ENCODE peak calls at places on chromosomes 16 and 17, in eight cellular contexts. One of them, this sample, is unnamed.

GRCh38 chr16:88350922-88351321 is 31.8 kb upstream of the ZNF469 start:
- DNase-seq in esophagus squamous epithelium: no peak
- DNase-seq in cardiac fibroblast: no peak
- DNase-seq in prostate gland: no peak
- DNase-seq in cardiac muscle cell: no peak
- DNase-seq in CD8-positive, alpha-beta memory T cell: no peak
- DNase-seq in HEK293T: no peak
- DNase-seq in activated CD4-positive, alpha-beta T cell treated with anti-CD3 and anti-CD28 coated beads, Interleukin-2, amount 50 U/mL, for 1 hour: no peak
- DNase-seq in this sample: no peak

GRCh38 chr16:30444231-30445148 is 1.2 kb downstream of the SEPHS2 start:
- DNase-seq in cardiac fibroblast: no peak
- DNase-seq in CD8-positive, alpha-beta memory T cell: no peak
- DNase-seq in esophagus squamous epithelium: no peak
- DNase-seq in HEK293T: no peak
- DNase-seq in activated CD4-positive, alpha-beta T cell treated with anti-CD3 and anti-CD28 coated beads, Interleukin-2, amount 50 U/mL, for 1 hour: no peak
- DNase-seq in prostate gland: no peak
- DNase-seq in cardiac muscle cell: no peak
- DNase-seq in this sample: no peak

GRCh38 chr16:75229172-75230031 is 10.6 kb downstream of the CTRB1 start:
- DNase-seq in HEK293T: no peak
- DNase-seq in esophagus squamous epithelium: no peak
- DNase-seq in cardiac muscle cell: no peak
- DNase-seq in prostate gland: no peak
- DNase-seq in activated CD4-positive, alpha-beta T cell treated with anti-CD3 and anti-CD28 coated beads, Interleukin-2, amount 50 U/mL, for 1 hour: no peak
- DNase-seq in cardiac fibroblast: no peak
- DNase-seq in CD8-positive, alpha-beta memory T cell: no peak
- DNase-seq in this sample: no peak

GRCh38 chr17:4161179-4161559 is 18.2 kb downstream of the CYB5D2 start:
- DNase-seq in esophagus squamous epithelium: no peak
- DNase-seq in CD8-positive, alpha-beta memory T cell: no peak
- DNase-seq in prostate gland: peak
- DNase-seq in activated CD4-positive, alpha-beta T cell treated with anti-CD3 and anti-CD28 coated beads, Interleukin-2, amount 50 U/mL, for 1 hour: no peak
- DNase-seq in HEK293T: peak
- DNase-seq in cardiac fibroblast: peak
- DNase-seq in cardiac muscle cell: peak
- DNase-seq in this sample: no peak

GRCh38 chr16:52050418-52050817 is 496.5 kb downstream of the TOX3 start:
- DNase-seq in cardiac muscle cell: no peak
- DNase-seq in activated CD4-positive, alpha-beta T cell treated with anti-CD3 and anti-CD28 coated beads, Interleukin-2, amount 50 U/mL, for 1 hour: no peak
- DNase-seq in CD8-positive, alpha-beta memory T cell: no peak
- DNase-seq in cardiac fibroblast: no peak
- DNase-seq in prostate gland: no peak
- DNase-seq in esophagus squamous epithelium: no peak
- DNase-seq in HEK293T: no peak
- DNase-seq in this sample: no peak

GRCh38 chr16:49620158-49620867 is 235.6 kb downstream of the ZNF423 start:
- DNase-seq in esophagus squamous epithelium: no peak
- DNase-seq in cardiac fibroblast: peak
- DNase-seq in CD8-positive, alpha-beta memory T cell: no peak
- DNase-seq in HEK293T: no peak
- DNase-seq in cardiac muscle cell: peak
- DNase-seq in activated CD4-positive, alpha-beta T cell treated with anti-CD3 and anti-CD28 coated beads, Interleukin-2, amount 50 U/mL, for 1 hour: no peak
- DNase-seq in prostate gland: no peak
- DNase-seq in this sample: no peak

GRCh38 chr17:27530791-27531391 is 74.6 kb downstream of the KSR1 start:
- DNase-seq in CD8-positive, alpha-beta memory T cell: no peak
- DNase-seq in cardiac fibroblast: peak
- DNase-seq in prostate gland: no peak
- DNase-seq in cardiac muscle cell: peak
- DNase-seq in esophagus squamous epithelium: no peak
- DNase-seq in HEK293T: no peak
- DNase-seq in activated CD4-positive, alpha-beta T cell treated with anti-CD3 and anti-CD28 coated beads, Interleukin-2, amount 50 U/mL, for 1 hour: no peak
- DNase-seq in this sample: no peak

GRCh38 chr17:45438931-45439610 is 6.4 kb upstream of the ARHGAP27 start:
- DNase-seq in activated CD4-positive, alpha-beta T cell treated with anti-CD3 and anti-CD28 coated beads, Interleukin-2, amount 50 U/mL, for 1 hour: no peak
- DNase-seq in cardiac muscle cell: no peak
- DNase-seq in prostate gland: no peak
- DNase-seq in CD8-positive, alpha-beta memory T cell: no peak
- DNase-seq in cardiac fibroblast: no peak
- DNase-seq in HEK293T: no peak
- DNase-seq in esophagus squamous epithelium: no peak
- DNase-seq in this sample: no peak

GRCh38 chr17:42980766-42981397 is 517 bp downstream of the RUNDC1 start:
- DNase-seq in cardiac fibroblast: peak
- DNase-seq in HEK293T: peak
- DNase-seq in CD8-positive, alpha-beta memory T cell: peak
- DNase-seq in prostate gland: peak
- DNase-seq in esophagus squamous epithelium: no peak
- DNase-seq in activated CD4-positive, alpha-beta T cell treated with anti-CD3 and anti-CD28 coated beads, Interleukin-2, amount 50 U/mL, for 1 hour: peak
- DNase-seq in cardiac muscle cell: peak
- DNase-seq in this sample: peak

GRCh38 chr16:4110065-4110464 is 6.2 kb downstream of the ADCY9 start:
- DNase-seq in prostate gland: no peak
- DNase-seq in cardiac fibroblast: no peak
- DNase-seq in esophagus squamous epithelium: no peak
- DNase-seq in cardiac muscle cell: no peak
- DNase-seq in activated CD4-positive, alpha-beta T cell treated with anti-CD3 and anti-CD28 coated beads, Interleukin-2, amount 50 U/mL, for 1 hour: no peak
- DNase-seq in CD8-positive, alpha-beta memory T cell: no peak
- DNase-seq in HEK293T: no peak
- DNase-seq in this sample: no peak

GRCh38 chr16:55149622-55150021 is 174.4 kb upstream of the IRX6 start:
- DNase-seq in cardiac muscle cell: no peak
- DNase-seq in prostate gland: no peak
- DNase-seq in esophagus squamous epithelium: no peak
- DNase-seq in HEK293T: no peak
- DNase-seq in activated CD4-positive, alpha-beta T cell treated with anti-CD3 and anti-CD28 coated beads, Interleukin-2, amount 50 U/mL, for 1 hour: no peak
- DNase-seq in CD8-positive, alpha-beta memory T cell: no peak
- DNase-seq in cardiac fibroblast: no peak
- DNase-seq in this sample: no peak

GRCh38 chr17:44830359-44831269 is 527 bp upstream of the GJC1 start:
- DNase-seq in CD8-positive, alpha-beta memory T cell: peak
- DNase-seq in activated CD4-positive, alpha-beta T cell treated with anti-CD3 and anti-CD28 coated beads, Interleukin-2, amount 50 U/mL, for 1 hour: peak
- DNase-seq in HEK293T: peak
- DNase-seq in esophagus squamous epithelium: no peak
- DNase-seq in cardiac muscle cell: peak
- DNase-seq in cardiac fibroblast: peak
- DNase-seq in prostate gland: no peak
- DNase-seq in this sample: no peak

GRCh38 chr17:58105093-58105492 is 21.9 kb downstream of the DYNLL2 start:
- DNase-seq in CD8-positive, alpha-beta memory T cell: no peak
- DNase-seq in esophagus squamous epithelium: no peak
- DNase-seq in cardiac fibroblast: no peak
- DNase-seq in cardiac muscle cell: no peak
- DNase-seq in activated CD4-positive, alpha-beta T cell treated with anti-CD3 and anti-CD28 coated beads, Interleukin-2, amount 50 U/mL, for 1 hour: no peak
- DNase-seq in prostate gland: no peak
- DNase-seq in HEK293T: no peak
- DNase-seq in this sample: no peak

GRCh38 chr17:68289936-68290267 is 1.0 kb downstream of the SLC16A6 start:
- DNase-seq in HEK293T: no peak
- DNase-seq in CD8-positive, alpha-beta memory T cell: no peak
- DNase-seq in esophagus squamous epithelium: no peak
- DNase-seq in cardiac fibroblast: no peak
- DNase-seq in prostate gland: no peak
- DNase-seq in activated CD4-positive, alpha-beta T cell treated with anti-CD3 and anti-CD28 coated beads, Interleukin-2, amount 50 U/mL, for 1 hour: peak
- DNase-seq in cardiac muscle cell: no peak
- DNase-seq in this sample: no peak

GRCh38 chr16:66695935-66696668 is 441 bp downstream of the CMTM4 start:
- DNase-seq in CD8-positive, alpha-beta memory T cell: no peak
- DNase-seq in HEK293T: no peak
- DNase-seq in esophagus squamous epithelium: no peak
- DNase-seq in prostate gland: peak
- DNase-seq in cardiac fibroblast: no peak
- DNase-seq in cardiac muscle cell: no peak
- DNase-seq in activated CD4-positive, alpha-beta T cell treated with anti-CD3 and anti-CD28 coated beads, Interleukin-2, amount 50 U/mL, for 1 hour: no peak
- DNase-seq in this sample: peak

GRCh38 chr17:48322060-48322459 is 108.0 kb downstream of the SKAP1 start:
- DNase-seq in HEK293T: no peak
- DNase-seq in cardiac muscle cell: peak
- DNase-seq in prostate gland: no peak
- DNase-seq in cardiac fibroblast: peak
- DNase-seq in esophagus squamous epithelium: no peak
- DNase-seq in activated CD4-positive, alpha-beta T cell treated with anti-CD3 and anti-CD28 coated beads, Interleukin-2, amount 50 U/mL, for 1 hour: no peak
- DNase-seq in CD8-positive, alpha-beta memory T cell: no peak
- DNase-seq in this sample: no peak

GRCh38 chr16:6484121-6484520 is 848.5 kb upstream of the RBFOX1 start:
- DNase-seq in CD8-positive, alpha-beta memory T cell: no peak
- DNase-seq in HEK293T: no peak
- DNase-seq in esophagus squamous epithelium: no peak
- DNase-seq in cardiac muscle cell: no peak
- DNase-seq in cardiac fibroblast: no peak
- DNase-seq in activated CD4-positive, alpha-beta T cell treated with anti-CD3 and anti-CD28 coated beads, Interleukin-2, amount 50 U/mL, for 1 hour: no peak
- DNase-seq in prostate gland: no peak
- DNase-seq in this sample: no peak

GRCh38 chr16:53098526-53099317 is 43.9 kb downstream of the CHD9 start:
- DNase-seq in prostate gland: peak
- DNase-seq in cardiac fibroblast: peak
- DNase-seq in activated CD4-positive, alpha-beta T cell treated with anti-CD3 and anti-CD28 coated beads, Interleukin-2, amount 50 U/mL, for 1 hour: peak
- DNase-seq in esophagus squamous epithelium: peak
- DNase-seq in HEK293T: no peak
- DNase-seq in CD8-positive, alpha-beta memory T cell: peak
- DNase-seq in cardiac muscle cell: peak
- DNase-seq in this sample: peak

GRCh38 chr16:49338867-49339266 is 34.7 kb upstream of the C16orf78 start:
- DNase-seq in prostate gland: no peak
- DNase-seq in CD8-positive, alpha-beta memory T cell: no peak
- DNase-seq in HEK293T: no peak
- DNase-seq in activated CD4-positive, alpha-beta T cell treated with anti-CD3 and anti-CD28 coated beads, Interleukin-2, amount 50 U/mL, for 1 hour: no peak
- DNase-seq in cardiac muscle cell: no peak
- DNase-seq in cardiac fibroblast: no peak
- DNase-seq in esophagus squamous epithelium: no peak
- DNase-seq in this sample: no peak

GRCh38 chr17:44921122-44921882 is 6.0 kb upstream of the GFAP start:
- DNase-seq in cardiac muscle cell: no peak
- DNase-seq in esophagus squamous epithelium: no peak
- DNase-seq in cardiac fibroblast: peak
- DNase-seq in CD8-positive, alpha-beta memory T cell: no peak
- DNase-seq in activated CD4-positive, alpha-beta T cell treated with anti-CD3 and anti-CD28 coated beads, Interleukin-2, amount 50 U/mL, for 1 hour: no peak
- DNase-seq in HEK293T: no peak
- DNase-seq in prostate gland: no peak
- DNase-seq in this sample: peak

GRCh38 chr17:7677388-7678067 is 9.8 kb downstream of the TP53 start:
- DNase-seq in cardiac muscle cell: no peak
- DNase-seq in HEK293T: no peak
- DNase-seq in activated CD4-positive, alpha-beta T cell treated with anti-CD3 and anti-CD28 coated beads, Interleukin-2, amount 50 U/mL, for 1 hour: no peak
- DNase-seq in CD8-positive, alpha-beta memory T cell: no peak
- DNase-seq in prostate gland: no peak
- DNase-seq in cardiac fibroblast: no peak
- DNase-seq in esophagus squamous epithelium: no peak
- DNase-seq in this sample: no peak

GRCh38 chr16:53089434-53090270 is 34.9 kb downstream of the CHD9 start:
- DNase-seq in cardiac muscle cell: peak
- DNase-seq in prostate gland: peak
- DNase-seq in esophagus squamous epithelium: no peak
- DNase-seq in CD8-positive, alpha-beta memory T cell: no peak
- DNase-seq in cardiac fibroblast: peak
- DNase-seq in HEK293T: no peak
- DNase-seq in activated CD4-positive, alpha-beta T cell treated with anti-CD3 and anti-CD28 coated beads, Interleukin-2, amount 50 U/mL, for 1 hour: no peak
- DNase-seq in this sample: no peak

GRCh38 chr17:33647976-33648375 is 354.9 kb upstream of the ASIC2 start:
- DNase-seq in cardiac muscle cell: peak
- DNase-seq in CD8-positive, alpha-beta memory T cell: no peak
- DNase-seq in HEK293T: peak
- DNase-seq in activated CD4-positive, alpha-beta T cell treated with anti-CD3 and anti-CD28 coated beads, Interleukin-2, amount 50 U/mL, for 1 hour: no peak
- DNase-seq in esophagus squamous epithelium: no peak
- DNase-seq in cardiac fibroblast: no peak
- DNase-seq in prostate gland: no peak
- DNase-seq in this sample: peak

GRCh38 chr16:528111-529011 is 849 bp downstream of the CAPN15 start:
- DNase-seq in activated CD4-positive, alpha-beta T cell treated with anti-CD3 and anti-CD28 coated beads, Interleukin-2, amount 50 U/mL, for 1 hour: no peak
- DNase-seq in cardiac muscle cell: peak
- DNase-seq in CD8-positive, alpha-beta memory T cell: peak
- DNase-seq in cardiac fibroblast: peak
- DNase-seq in HEK293T: no peak
- DNase-seq in prostate gland: no peak
- DNase-seq in esophagus squamous epithelium: no peak
- DNase-seq in this sample: peak

GRCh38 chr16:57474671-57475661 is 11.3 kb downstream of the DOK4 start:
- DNase-seq in CD8-positive, alpha-beta memory T cell: no peak
- DNase-seq in esophagus squamous epithelium: no peak
- DNase-seq in cardiac muscle cell: no peak
- DNase-seq in prostate gland: no peak
- DNase-seq in activated CD4-positive, alpha-beta T cell treated with anti-CD3 and anti-CD28 coated beads, Interleukin-2, amount 50 U/mL, for 1 hour: no peak
- DNase-seq in cardiac fibroblast: no peak
- DNase-seq in HEK293T: no peak
- DNase-seq in this sample: no peak